ENCODE peak calls at places on chromosomes 7 and 10, in five cellular contexts. P is heart left ventricle, V is breast epithelium, N is choroid plexus epithelial cell, L is ovary. U is an unnamed sample.
A peak's percentile ranks its signal among the peaks of the same experiment; 100 is the strongest.

GRCh38 chr7:108824840-108825540 is 255.3 kb downstream of the DNAJB9 start:
- DNase-seq in V (no peak), P (peak; percentile 25), N (peak; percentile 89), L (no peak), U (no peak)

GRCh38 chr10:132532784-132533560 is 4.6 kb upstream of the INPP5A start:
- DNase-seq in L (no peak), V (no peak), N (peak; percentile 85), P (no peak), U (peak; percentile 28)

GRCh38 chr7:114988035-114988434 is 66.1 kb downstream of the MDFIC start:
- DNase-seq in L (no peak), P (peak; percentile 17), N (no peak), V (no peak), U (no peak)

GRCh38 chr10:71693377-71693776 is 26.2 kb downstream of the C10orf105 start:
- DNase-seq in V (no peak), N (no peak), P (no peak), L (no peak), U (no peak)

GRCh38 chr10:125114761-125115391 is 45.5 kb downstream of the CTBP2 start:
- DNase-seq in N (peak; percentile 74), V (no peak), P (no peak), L (no peak), U (no peak)

GRCh38 chr10:121696854-121697253 is 98.6 kb upstream of the FGFR2 start:
- DNase-seq in P (no peak), L (no peak), V (no peak), N (no peak), U (no peak)

GRCh38 chr7:25856056-25856780 is 295.8 kb upstream of the NFE2L3 start:
- DNase-seq in L (no peak), V (no peak), N (peak; percentile 75), P (no peak), U (no peak)

GRCh38 chr7:1694981-1695511 is 25.0 kb downstream of the ELFN1 start:
- DNase-seq in V (no peak), L (no peak), N (no peak), P (no peak), U (peak; percentile 21)

GRCh38 chr10:77983384-77984341 is 45.7 kb downstream of the POLR3A start:
- DNase-seq in L (no peak), N (peak; percentile 44), V (no peak), P (no peak), U (no peak)

GRCh38 chr10:89085153-89085552 is 94.6 kb downstream of the FAS start:
- DNase-seq in L (no peak), P (no peak), N (no peak), V (no peak), U (no peak)

GRCh38 chr7:137987011-137987334 is 14.9 kb downstream of the CREB3L2 start:
- DNase-seq in P (no peak), L (no peak), V (no peak), N (no peak), U (no peak)

GRCh38 chr10:123422261-123422660 is 243.9 kb upstream of the GPR26 start:
- DNase-seq in V (no peak), P (no peak), L (no peak), N (no peak), U (no peak)

GRCh38 chr7:76165973-76166403 is 35.7 kb upstream of the SRRM3 start:
- DNase-seq in N (no peak), L (no peak), V (no peak), P (no peak), U (peak; percentile 64)

GRCh38 chr7:48337012-48337621 is 165.9 kb downstream of the ABCA13 start:
- DNase-seq in L (no peak), V (no peak), N (peak; percentile 75), P (no peak), U (no peak)

GRCh38 chr7:75644599-75644998 is 94.1 kb downstream of the HIP1 start:
- DNase-seq in N (no peak), V (no peak), L (no peak), P (no peak), U (no peak)

GRCh38 chr7:51261950-51262795 is 54.4 kb downstream of the COBL start:
- DNase-seq in P (no peak), N (no peak), V (no peak), L (no peak), U (no peak)

GRCh38 chr10:103829266-103829665 is 26.1 kb downstream of the SH3PXD2A start:
- DNase-seq in V (no peak), L (no peak), P (no peak), N (no peak), U (no peak)

GRCh38 chr7:107996072-107996824 is 6.7 kb downstream of the LAMB1 start:
- DNase-seq in L (no peak), V (no peak), N (peak; percentile 87), P (no peak), U (no peak)

GRCh38 chr10:14586901-14587300 is 187.8 kb downstream of the FAM107B start:
- DNase-seq in V (no peak), N (no peak), L (no peak), P (no peak), U (no peak)

GRCh38 chr10:69217119-69217754 is 2.9 kb upstream of the HKDC1 start:
- DNase-seq in N (peak; percentile 81), V (no peak), P (no peak), L (no peak), U (no peak)

GRCh38 chr10:121409466-121410104 is 188.7 kb downstream of the FGFR2 start:
- DNase-seq in L (no peak), N (no peak), P (no peak), V (no peak), U (no peak)

GRCh38 chr10:69337312-69338132 is 59.2 kb downstream of the HK1 start:
- DNase-seq in L (no peak), N (peak; percentile 98), V (no peak), P (peak; percentile 40), U (peak; percentile 65)

GRCh38 chr10:80122746-80123145 is 9.8 kb upstream of the PLAC9 start:
- DNase-seq in L (no peak), V (no peak), N (peak; percentile 55), P (no peak), U (no peak)

GRCh38 chr7:74183142-74183541 is 9.0 kb downstream of the EIF4H start:
- DNase-seq in L (peak; percentile 23), P (no peak), V (peak; percentile 34), N (no peak), U (no peak)

GRCh38 chr10:12130237-12130872 is 878 bp downstream of the SEC61A2 start:
- DNase-seq in V (no peak), N (peak; percentile 81), P (no peak), L (no peak), U (no peak)

GRCh38 chr10:111113961-111114830 is 37.4 kb downstream of the ADRA2A start:
- DNase-seq in N (peak; percentile 9), L (no peak), V (no peak), P (no peak), U (no peak)

GRCh38 chr10:24579911-24580310 is 143.8 kb downstream of the ARHGAP21 start:
- DNase-seq in P (no peak), V (no peak), L (no peak), N (peak; percentile 30), U (no peak)

GRCh38 chr10:77737608-77738007 is 100.0 kb upstream of the KCNMA1 start:
- DNase-seq in V (no peak), N (peak; percentile 93), P (no peak), L (no peak), U (no peak)

GRCh38 chr10:119288574-119289001 is 81.2 kb downstream of the GRK5 start:
- DNase-seq in N (no peak), P (no peak), V (no peak), L (peak; percentile 73), U (no peak)

GRCh38 chr10:71074176-71074755 is 138.1 kb upstream of the UNC5B start:
- DNase-seq in L (peak; percentile 3), P (no peak), V (no peak), N (no peak), U (no peak)

GRCh38 chr10:117240730-117241529 is at the start of gene SLC18A2:
- DNase-seq in N (no peak), L (no peak), P (no peak), V (no peak), U (no peak)
- H3K4me3 ChIP-seq in N (no peak within 1 kb of the TSS), L (peak within 1 kb of the TSS; percentile 18), P (peak within 1 kb of the TSS; percentile 15), V (peak within 1 kb of the TSS; percentile 13), U (peak within 1 kb of the TSS; percentile 38)

GRCh38 chr10:44398271-44398670 is 13.4 kb upstream of the CXCL12 start:
- DNase-seq in V (no peak), L (no peak), P (no peak), N (no peak), U (no peak)

GRCh38 chr10:44397476-44398225 is 12.8 kb upstream of the CXCL12 start:
- DNase-seq in P (no peak), V (no peak), L (no peak), N (no peak), U (no peak)

GRCh38 chr10:44399478-44400451 is 14.9 kb upstream of the CXCL12 start:
- DNase-seq in L (no peak), N (no peak), V (no peak), P (no peak), U (no peak)

GRCh38 chr10:44400553-44400952 is 15.7 kb upstream of the CXCL12 start:
- DNase-seq in L (no peak), P (no peak), N (no peak), V (no peak), U (no peak)

GRCh38 chr10:44398747-44399477 is 14.0 kb upstream of the CXCL12 start:
- DNase-seq in L (no peak), V (no peak), N (no peak), P (no peak), U (no peak)
- TF ChIP-seq CTCF in L (no peak), V (no peak), N (no peak), P (no peak), U (no peak)

GRCh38 chr7:105268511-105269392 is 120.0 kb downstream of the SRPK2 start:
- DNase-seq in V (no peak), P (peak; percentile 15), L (no peak), N (peak; percentile 84), U (no peak)

GRCh38 chr7:105267244-105267643 is 121.5 kb downstream of the SRPK2 start:
- DNase-seq in P (no peak), V (no peak), N (peak; percentile 25), L (no peak), U (no peak)

GRCh38 chr7:105270117-105270516 is 118.6 kb downstream of the SRPK2 start:
- DNase-seq in V (no peak), P (no peak), N (no peak), L (no peak), U (no peak)

GRCh38 chr7:105268056-105268455 is 120.7 kb downstream of the SRPK2 start:
- DNase-seq in V (no peak), P (no peak), N (peak; percentile 73), L (no peak), U (no peak)

GRCh38 chr7:105269397-105269796 is 119.3 kb downstream of the SRPK2 start:
- DNase-seq in N (peak; percentile 15), V (no peak), L (no peak), P (no peak), U (no peak)
- H3K4me3 ChIP-seq in N (peak overlapping the region; percentile 51), V (peak overlapping the region; percentile 47), L (peak overlapping the region; percentile 37), P (peak overlapping the region; percentile 58), U (peak overlapping the region; percentile 32)

GRCh38 chr7:38105874-38106483 is 72.1 kb upstream of the STARD3NL start:
- DNase-seq in V (no peak), L (no peak), P (no peak), N (peak; percentile 72), U (no peak)
- TF ChIP-seq CTCF in V (peak; percentile 59), L (peak; percentile 59), P (peak; percentile 72), N (peak; percentile 67), U (peak; percentile 70)

U was measured in left lung.